ENCODE peak calls at places on chromosome 18, in nine cellular contexts. K, O, F, H, G, T, R, Y and Z are unnamed samples. For H3K4me1, the result is how much of the 10 kb centered on the place peaks cover.

GRCh38 chr18:33562741-33563140 is 15.3 kb upstream of the ASXL3 start:
- DNase-seq in R (no peak), Y (no peak), T (no peak), H (peak), O (no peak), K (no peak), G (no peak), F (no peak), Z (no peak)

GRCh38 chr18:26091047-26091630 is 726 bp upstream of the SS18 start:
- DNase-seq in R (no peak), Y (no peak), G (no peak), H (no peak), F (no peak), T (no peak), K (no peak), O (no peak), Z (no peak)

GRCh38 chr18:62954341-62954740 is 239.0 kb downstream of the PHLPP1 start:
- DNase-seq in G (no peak), R (no peak), O (no peak), K (peak), Y (no peak), H (no peak), T (no peak), F (peak), Z (no peak)

GRCh38 chr18:21051615-21052014 is 60.0 kb downstream of the ROCK1 start:
- DNase-seq in F (no peak), Y (no peak), R (no peak), T (no peak), G (no peak), K (peak), O (no peak), H (no peak), Z (no peak)

GRCh38 chr18:55551227-55551626 is 36.8 kb downstream of the TCF4 start:
- DNase-seq in O (no peak), Y (no peak), T (no peak), K (no peak), F (no peak), R (no peak), H (no peak), G (no peak), Z (no peak)

GRCh38 chr18:76475450-76476203 is 19.4 kb downstream of the ZNF516 start:
- DNase-seq in G (no peak), H (no peak), R (peak), K (no peak), O (no peak), F (no peak), T (no peak), Y (no peak), Z (no peak)

GRCh38 chr18:12904012-12904516 is 20.0 kb upstream of the PTPN2 start:
- DNase-seq in F (no peak), G (no peak), O (peak), R (no peak), H (no peak), Y (no peak), K (peak), T (no peak), Z (no peak)

GRCh38 chr18:6366776-6367175 is 47.9 kb downstream of the L3MBTL4 start:
- DNase-seq in F (no peak), Y (no peak), K (no peak), O (no peak), T (no peak), R (no peak), H (no peak), G (no peak), Z (peak)

GRCh38 chr18:43875496-43875895 is 598.2 kb upstream of the SYT4 start:
- DNase-seq in K (peak), Y (no peak), F (no peak), H (peak), T (no peak), G (no peak), R (no peak), O (no peak), Z (no peak)

GRCh38 chr18:37869051-37869450 is 303.5 kb upstream of the CELF4 start:
- DNase-seq in F (no peak), T (no peak), O (no peak), H (no peak), Y (no peak), K (no peak), R (peak), G (no peak), Z (no peak)

GRCh38 chr18:22977847-22978701 is 44.9 kb downstream of the RBBP8 start:
- DNase-seq in Y (no peak), R (no peak), H (peak), O (no peak), G (no peak), T (no peak), K (peak), F (peak), Z (no peak)

GRCh38 chr18:2911533-2911932 is 64.7 kb downstream of the EMILIN2 start:
- DNase-seq in K (no peak), O (no peak), R (no peak), H (no peak), T (no peak), G (no peak), Y (no peak), F (no peak), Z (no peak)
- H3K4me1 ChIP-seq in K (under half), O (under half), R (under half), H (under half), T (under half), G (under half), Y (under half), F (under half), Z (under half)

GRCh38 chr18:80183273-80184050 is 63.9 kb downstream of the PARD6G start:
- DNase-seq in K (no peak), G (no peak), T (peak), F (no peak), O (no peak), Y (no peak), H (no peak), R (no peak), Z (no peak)

GRCh38 chr18:80182855-80183254 is 64.5 kb downstream of the PARD6G start:
- DNase-seq in K (no peak), T (peak), R (no peak), G (no peak), Y (no peak), O (no peak), F (no peak), H (no peak), Z (no peak)

GRCh38 chr18:80181642-80182461 is 65.5 kb downstream of the PARD6G start:
- DNase-seq in O (no peak), Y (no peak), R (no peak), H (no peak), T (peak), F (no peak), K (no peak), G (no peak), Z (no peak)

GRCh38 chr18:80185545-80185944 is 61.8 kb downstream of the PARD6G start:
- DNase-seq in F (no peak), K (no peak), G (no peak), Y (no peak), R (no peak), T (no peak), H (no peak), O (no peak), Z (no peak)

GRCh38 chr18:80184243-80184772 is 63.0 kb downstream of the PARD6G start:
- DNase-seq in R (no peak), G (no peak), O (no peak), F (no peak), T (peak), K (no peak), H (no peak), Y (no peak), Z (no peak)
- H3K4me1 ChIP-seq in R (under half), G (under half), O (under half), F (under half), T (under half), K (under half), H (under half), Y (under half), Z (under half)

GRCh38 chr18:1020731-1021344 is 116.2 kb downstream of the ADCYAP1 start:
- DNase-seq in T (no peak), O (no peak), G (no peak), F (no peak), H (no peak), K (no peak), Y (no peak), R (no peak), Z (no peak)

GRCh38 chr18:1015777-1016176 is 111.1 kb downstream of the ADCYAP1 start:
- DNase-seq in G (no peak), H (no peak), T (no peak), O (no peak), F (no peak), Y (no peak), K (peak), R (no peak), Z (no peak)

GRCh38 chr18:1017679-1018078 is 113.0 kb downstream of the ADCYAP1 start:
- DNase-seq in K (no peak), Y (no peak), R (no peak), F (no peak), H (no peak), O (no peak), T (no peak), G (no peak), Z (no peak)

GRCh38 chr18:1017227-1017626 is 112.6 kb downstream of the ADCYAP1 start:
- DNase-seq in G (no peak), T (no peak), R (no peak), K (no peak), Y (no peak), F (no peak), H (no peak), O (no peak), Z (no peak)

GRCh38 chr18:1018211-1018651 is 113.6 kb downstream of the ADCYAP1 start:
- DNase-seq in F (no peak), G (no peak), O (no peak), Y (no peak), K (peak), R (no peak), T (no peak), H (no peak), Z (no peak)
- H3K4me1 ChIP-seq in F (under half), G (under half), O (under half), Y (under half), K (under half), R (under half), T (under half), H (under half), Z (under half)

GRCh38 chr18:9712606-9713005 is 4.5 kb downstream of the RAB31 start:
- DNase-seq in F (no peak), R (no peak), G (no peak), T (no peak), K (peak), H (no peak), Y (no peak), O (no peak), Z (no peak)

GRCh38 chr18:9716375-9716774 is 8.3 kb downstream of the RAB31 start:
- DNase-seq in H (no peak), F (no peak), K (no peak), R (no peak), T (no peak), G (no peak), Y (no peak), O (no peak), Z (no peak)

GRCh38 chr18:9716780-9717563 is 8.9 kb downstream of the RAB31 start:
- DNase-seq in F (no peak), R (no peak), T (no peak), O (no peak), G (no peak), Y (no peak), K (no peak), H (no peak), Z (no peak)

GRCh38 chr18:9714832-9715343 is 6.8 kb downstream of the RAB31 start:
- DNase-seq in R (no peak), T (no peak), K (no peak), O (no peak), F (no peak), G (no peak), H (no peak), Y (no peak), Z (no peak)

DNA sequence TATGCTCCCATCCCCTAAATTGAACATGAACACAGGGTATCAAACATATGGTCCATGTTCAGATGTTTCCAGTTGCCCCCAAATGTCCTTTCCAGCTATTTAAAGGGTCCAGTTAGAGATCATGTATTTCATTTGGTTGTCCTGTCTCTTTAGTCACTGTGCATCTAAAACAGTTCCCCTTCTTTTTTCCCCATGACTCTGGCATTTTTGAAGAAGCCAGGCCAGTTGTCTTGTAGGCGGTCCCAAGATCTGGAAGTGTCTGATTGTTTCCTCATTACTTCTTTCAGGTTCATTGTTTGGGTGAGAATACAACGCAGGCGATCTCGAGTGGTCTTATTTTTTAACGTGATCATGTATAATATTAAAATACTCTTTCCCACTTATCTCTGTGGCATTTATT is 7.9 kb downstream of the RAB31 start:
- DNase-seq in O (no peak), G (no peak), R (no peak), K (no peak), T (no peak), F (no peak), H (no peak), Y (no peak), Z (no peak)
- H3K4me1 ChIP-seq in O (under half), G (under half), R (under half), K (under half), T (under half), F (under half), H (under half), Y (under half), Z (under half)

GRCh38 chr18:48762836-48763713 is 187.7 kb downstream of the SMAD7 start:
- DNase-seq in G (no peak), H (no peak), T (no peak), R (no peak), O (no peak), K (no peak), Y (no peak), F (no peak), Z (no peak)
- H3K4me1 ChIP-seq in G (under half), H (under half), T (under half), R (under half), O (under half), K (under half), Y (under half), F (under half), Z (under half)

DNA sequence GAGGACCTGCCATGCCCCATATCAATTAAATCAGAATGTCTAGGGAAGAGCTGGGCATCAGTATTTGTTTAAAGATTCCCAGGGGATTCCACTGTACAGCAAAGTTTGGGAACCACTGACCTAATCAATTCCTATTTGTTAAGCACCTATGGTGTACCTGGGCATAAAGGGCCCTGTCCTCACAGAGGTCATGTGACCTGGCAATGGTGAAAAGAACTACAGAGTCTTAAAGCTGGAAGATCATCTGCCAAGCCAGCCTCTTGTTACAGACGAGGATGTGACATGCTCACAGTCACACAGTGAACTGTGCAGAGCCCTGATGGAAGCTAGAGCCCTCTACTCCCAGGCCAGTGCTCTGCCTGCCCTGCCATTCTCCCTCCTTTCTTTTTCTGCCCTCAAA is 23.3 kb downstream of the SLC14A2 start:
- DNase-seq in G (no peak), R (no peak), O (no peak), F (no peak), T (no peak), K (no peak), H (no peak), Y (no peak), Z (no peak)
- H3K4me1 ChIP-seq in G (under half), R (under half), O (under half), F (under half), T (under half), K (under half), H (under half), Y (under half), Z (under half)

GRCh38 chr18:58205087-58205779 is 161.2 kb downstream of the NEDD4L start:
- DNase-seq in K (peak), O (no peak), T (no peak), F (no peak), H (no peak), R (no peak), G (no peak), Y (no peak), Z (no peak)
- H3K4me1 ChIP-seq in K (under half), O (under half), T (under half), F (under half), H (under half), R (under half), G (under half), Y (under half), Z (under half)

GRCh38 chr18:57063601-57064000 is 83.3 kb upstream of the BOD1L2 start:
- DNase-seq in H (no peak), Y (no peak), K (no peak), G (no peak), O (no peak), T (no peak), F (no peak), R (no peak), Z (no peak)
- H3K4me1 ChIP-seq in H (under half), Y (under half), K (under half), G (under half), O (under half), T (under half), F (under half), R (under half), Z (under half)